ENCODE peak calls at places on chromosomes 1 and 21, in four cellular contexts. S is IMR-90, Y is NB4, D is esophagus muscularis mucosa. O is an unnamed sample.

GRCh38 chr1:157994704-157995540 is 1.5 kb downstream of the KIRREL1 start:
- DNase-seq in D (no peak), S (peak), Y (no peak), O (no peak)

GRCh38 chr1:177966199-177966598 is 3.7 kb downstream of the SEC16B start:
- DNase-seq in S (peak), D (no peak), Y (no peak), O (no peak)

GRCh38 chr1:168693197-168693871 is 35.7 kb downstream of the DPT start:
- DNase-seq in D (no peak), Y (no peak), S (no peak), O (peak)

GRCh38 chr21:31550070-31550469 is 109.4 kb upstream of the SOD1 start:
- DNase-seq in S (no peak), Y (no peak), D (no peak), O (no peak)

GRCh38 chr21:14046401-14046800 is 164.4 kb downstream of the LIPI start:
- DNase-seq in D (no peak), S (peak), Y (no peak), O (no peak)

GRCh38 chr1:25562101-25562927 is 18.9 kb downstream of the LDLRAP1 start:
- DNase-seq in Y (peak), D (no peak), S (no peak), O (peak)

GRCh38 chr1:58627221-58627620 is 50.2 kb upstream of the TACSTD2 start:
- DNase-seq in Y (no peak), D (no peak), S (peak), O (no peak)

GRCh38 chr1:156958247-156958714 is 37.8 kb downstream of the LRRC71 start:
- DNase-seq in D (no peak), Y (peak), S (no peak), O (no peak)

GRCh38 chr1:32898056-32898455 is 3.1 kb downstream of the TMEM54 start:
- DNase-seq in D (no peak), S (no peak), Y (no peak), O (no peak)

GRCh38 chr1:51264470-51264869 is 28.4 kb downstream of the RNF11 start:
- DNase-seq in D (peak), S (peak), Y (no peak), O (no peak)

GRCh38 chr1:37471345-37472231 is 2.8 kb upstream of the ZC3H12A start:
- DNase-seq in Y (peak), D (no peak), S (peak), O (peak)

GRCh38 chr1:167165219-167165618 is 55.5 kb upstream of the POU2F1 start:
- DNase-seq in Y (no peak), S (no peak), D (no peak), O (no peak)

GRCh38 chr1:241639653-241640148 is 468 bp downstream of the CHML start:
- DNase-seq in D (no peak), S (no peak), Y (peak), O (no peak)

GRCh38 chr1:28950006-28950405 is 35.6 kb downstream of the EPB41 start:
- DNase-seq in D (no peak), Y (no peak), S (no peak), O (no peak)

GRCh38 chr1:166840309-166841302 is 1.3 kb downstream of the POGK start:
- DNase-seq in D (no peak), Y (no peak), S (peak), O (no peak)

GRCh38 chr21:44987886-44988606 is 48.2 kb downstream of the SLX9 start:
- DNase-seq in D (no peak), Y (no peak), S (no peak), O (no peak)

GRCh38 chr1:190957565-190957964 is 479.9 kb upstream of the BRINP3 start:
- DNase-seq in D (no peak), S (peak), Y (no peak), O (no peak)

GRCh38 chr1:179083031-179083345 is 1.1 kb downstream of the TOR3A start:
- DNase-seq in Y (peak), S (peak), D (no peak), O (peak)

GRCh38 chr1:19385869-19386591 is 73.9 kb downstream of the SLC66A1 start:
- DNase-seq in S (peak), Y (no peak), D (no peak), O (no peak)

GRCh38 chr1:20343149-20343936 is 52.7 kb downstream of the VWA5B1 start:
- DNase-seq in S (no peak), Y (no peak), D (no peak), O (peak)

GRCh38 chr1:246121533-246121932 is 385.5 kb downstream of the SMYD3 start:
- DNase-seq in D (no peak), Y (no peak), S (peak), O (no peak)

GRCh38 chr1:108817016-108817415 is 39.9 kb downstream of the AKNAD1 start:
- DNase-seq in S (peak), D (no peak), Y (no peak), O (no peak)

GRCh38 chr21:26888256-26888655 is 43.0 kb upstream of the ADAMTS1 start:
- DNase-seq in D (no peak), Y (no peak), S (no peak), O (no peak)

GRCh38 chr1:107935396-107936064 is 29.4 kb downstream of the VAV3 start:
- DNase-seq in Y (peak), D (no peak), S (no peak), O (peak)

GRCh38 chr1:204359131-204359473 is 627 bp downstream of the PLEKHA6 start:
- DNase-seq in Y (no peak), D (no peak), S (no peak), O (no peak)

GRCh38 chr1:15426492-15427279 is 11.6 kb upstream of the CTRC start:
- DNase-seq in S (peak), Y (peak), D (no peak), O (no peak)

GRCh38 chr1:83999316-83999819 is 436 bp upstream of the TTLL7 start:
- DNase-seq in D (no peak), S (peak), Y (peak), O (no peak)

GRCh38 chr1:76746195-76746594 is 121.1 kb upstream of the ST6GALNAC5 start:
- DNase-seq in D (no peak), Y (no peak), S (no peak), O (no peak)

GRCh38 chr1:183873642-183874041 is 68.7 kb downstream of the RGL1 start:
- DNase-seq in Y (no peak), S (no peak), D (no peak), O (no peak)

GRCh38 chr1:109627692-109628399 is 8.2 kb downstream of the AMPD2 start:
- DNase-seq in S (no peak), D (peak), Y (no peak), O (no peak)

GRCh38 chr1:182990413-182991144 is 32.6 kb upstream of the LAMC1 start:
- DNase-seq in Y (no peak), D (no peak), S (peak), O (no peak)

GRCh38 chr1:16903054-16903453 is 7.3 kb downstream of the RNU1-2 start:
- DNase-seq in S (peak), Y (peak), D (no peak), O (no peak)

GRCh38 chr1:16905112-16905855 is 9.5 kb downstream of the RNU1-2 start:
- DNase-seq in D (no peak), S (peak), Y (peak), O (peak)

GRCh38 chr1:16905856-16906702 is 10.3 kb downstream of the RNU1-2 start:
- DNase-seq in Y (no peak), S (peak), D (no peak), O (peak)

GRCh38 chr1:16904560-16905111 is 8.9 kb downstream of the RNU1-2 start:
- DNase-seq in Y (peak), S (peak), D (peak), O (peak)

DNA sequence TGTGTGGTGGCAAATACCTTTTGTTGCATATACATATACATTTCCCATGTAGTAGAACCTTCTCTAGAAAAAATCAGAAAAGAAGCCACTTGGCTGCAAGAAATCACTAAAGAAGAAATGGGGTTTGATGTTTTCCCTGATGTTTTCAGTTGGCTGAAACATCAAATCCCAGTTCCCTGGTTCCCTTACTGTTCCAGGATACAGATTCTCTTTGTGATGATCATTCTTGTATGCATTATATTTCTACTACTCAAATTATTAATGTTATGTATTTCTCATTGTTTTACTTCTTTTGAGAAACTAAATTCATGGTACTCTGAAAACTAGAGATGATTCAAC is 7.6 kb downstream of the RNU1-2 start:
- DNase-seq in D (no peak), Y (no peak), S (no peak), O (no peak)
- H3K4me3 ChIP-seq in D (peak), Y (peak), S (no peak), O (peak)

GRCh38 chr1:154199563-154199879 is 6.6 kb downstream of the CFAP141 start:
- DNase-seq in D (no peak), Y (no peak), S (peak), O (no peak)
- TF ChIP-seq CTCF in D (no peak), Y (peak), S (no peak), O (no peak)

GRCh38 chr1:45739137-45739536 is 11.3 kb downstream of the IPP start:
- DNase-seq in D (no peak), Y (no peak), S (no peak), O (no peak)
- TF ChIP-seq POLR2A in D (no peak), Y (no peak), S (no peak), O (no peak)

DNA sequence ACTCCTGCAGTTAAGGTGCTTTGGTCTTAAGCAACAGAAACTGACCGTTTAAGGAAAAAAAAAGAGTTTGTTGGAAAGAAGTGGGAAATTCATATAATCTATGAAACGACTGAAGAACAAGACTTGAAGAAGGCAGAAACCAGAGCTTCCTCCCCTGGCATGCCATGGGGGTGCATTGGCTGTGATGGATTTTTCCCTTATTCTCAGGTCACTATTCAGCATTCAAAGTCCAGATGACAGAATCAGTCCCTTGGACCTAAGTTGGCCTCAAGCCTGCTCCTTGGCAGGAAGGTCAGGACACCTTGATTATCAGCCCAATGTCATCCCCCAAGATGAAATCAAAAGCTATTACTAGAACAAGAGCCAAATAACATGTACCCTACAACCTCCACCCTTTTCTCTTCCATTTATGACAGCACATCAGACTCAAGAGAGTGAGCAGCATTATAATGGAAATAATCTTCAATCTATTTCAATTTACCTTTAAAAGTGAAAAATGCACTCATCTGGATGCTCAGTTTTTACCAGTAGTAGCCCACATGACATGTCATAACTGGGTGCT is 15.8 kb upstream of the TMEM9 start:
- DNase-seq in S (no peak), D (no peak), Y (no peak), O (no peak)
- H3K4me3 ChIP-seq in S (peak), D (peak), Y (no peak), O (peak)

GRCh38 chr1:85201340-85202091 is 700 bp upstream of the SYDE2 start:
- DNase-seq in Y (peak), D (no peak), S (peak), O (peak)
- TF ChIP-seq CTCF in Y (no peak), D (no peak), S (no peak), O (peak)

DNA sequence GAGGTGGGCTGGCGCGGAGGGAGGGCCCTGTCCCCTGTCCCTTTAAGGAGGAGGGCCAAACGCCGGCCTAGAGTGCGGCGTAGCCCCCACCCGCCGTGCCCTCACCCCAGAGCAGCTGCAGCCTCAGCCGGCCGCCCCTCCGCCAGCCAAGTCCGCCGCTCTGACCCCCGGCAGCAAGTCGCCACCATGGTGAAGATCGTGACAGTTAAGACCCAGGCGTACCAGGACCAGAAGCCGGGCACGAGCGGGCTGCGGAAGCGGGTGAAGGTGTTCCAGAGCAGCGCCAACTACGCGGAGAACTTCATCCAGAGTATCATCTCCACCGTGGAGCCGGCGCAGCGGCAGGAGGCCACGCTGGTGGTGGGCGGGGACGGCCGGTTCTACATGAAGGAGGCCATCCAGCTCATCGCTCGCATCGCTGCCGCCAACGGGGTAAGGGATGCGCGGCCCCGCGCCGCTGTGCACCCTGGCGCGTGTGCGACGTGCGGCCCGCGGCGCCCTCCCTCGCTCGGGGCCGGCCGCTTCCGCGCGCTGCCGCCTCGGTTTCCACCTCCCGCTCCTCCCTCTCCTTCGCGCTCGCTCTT is at the start of gene PGM1:
- DNase-seq in Y (peak), D (peak), S (peak), O (peak)
- TF ChIP-seq POLR2A in Y (peak), D (peak), S (peak), O (peak)

GRCh38 chr1:151196292-151196800 is 2.0 kb upstream of the PIP5K1A start:
- DNase-seq in Y (peak), D (no peak), S (peak), O (peak)
- H3K4me3 ChIP-seq in Y (peak), D (peak), S (no peak), O (no peak)